ENCODE peak calls at places on chromosomes 11 and 22, in seven cellular contexts. One of them, this sample, is unnamed.

GRCh38 chr11:4926607-4927006 is 2.5 kb upstream of the OR51G1 start:
- DNase-seq in ELR: no peak
- DNase-seq in T-helper 9 cell: no peak
- DNase-seq in lower lobe of right lung: no peak
- DNase-seq in GM20000: no peak
- DNase-seq in pulmonary artery endothelial cell: no peak
- DNase-seq in HL-60: no peak
- DNase-seq in this sample: peak; percentile 25

GRCh38 chr11:112200252-112200651 is 24.9 kb downstream of the BCO2 start:
- DNase-seq in GM20000: no peak
- DNase-seq in lower lobe of right lung: no peak
- DNase-seq in T-helper 9 cell: no peak
- DNase-seq in ELR: no peak
- DNase-seq in HL-60: no peak
- DNase-seq in pulmonary artery endothelial cell: no peak
- DNase-seq in this sample: no peak

GRCh38 chr22:48919187-48919590 is 908.5 kb downstream of the BRD1 start:
- DNase-seq in lower lobe of right lung: no peak
- DNase-seq in pulmonary artery endothelial cell: no peak
- DNase-seq in T-helper 9 cell: no peak
- DNase-seq in HL-60: no peak
- DNase-seq in ELR: no peak
- DNase-seq in GM20000: no peak
- DNase-seq in this sample: no peak

GRCh38 chr11:78339483-78339882 is 78.1 kb downstream of the GAB2 start:
- DNase-seq in lower lobe of right lung: no peak
- DNase-seq in HL-60: no peak
- DNase-seq in ELR: no peak
- DNase-seq in T-helper 9 cell: no peak
- DNase-seq in pulmonary artery endothelial cell: no peak
- DNase-seq in GM20000: no peak
- DNase-seq in this sample: no peak

GRCh38 chr22:27919943-27920755 is 1.1 kb upstream of the PITPNB start:
- DNase-seq in ELR: peak; percentile 77
- DNase-seq in HL-60: no peak
- DNase-seq in GM20000: peak; percentile 12
- DNase-seq in pulmonary artery endothelial cell: peak; percentile 41
- DNase-seq in T-helper 9 cell: no peak
- DNase-seq in lower lobe of right lung: no peak
- DNase-seq in this sample: peak; percentile 51

GRCh38 chr11:119209186-119209585 is 3.0 kb downstream of the CBL start:
- DNase-seq in ELR: no peak
- DNase-seq in lower lobe of right lung: no peak
- DNase-seq in pulmonary artery endothelial cell: no peak
- DNase-seq in HL-60: no peak
- DNase-seq in T-helper 9 cell: no peak
- DNase-seq in GM20000: no peak
- DNase-seq in this sample: no peak

GRCh38 chr11:28690746-28691145 is 582.6 kb downstream of the METTL15 start:
- DNase-seq in GM20000: no peak
- DNase-seq in pulmonary artery endothelial cell: no peak
- DNase-seq in lower lobe of right lung: no peak
- DNase-seq in T-helper 9 cell: no peak
- DNase-seq in HL-60: no peak
- DNase-seq in ELR: no peak
- DNase-seq in this sample: no peak

GRCh38 chr11:122137081-122137793 is 21.2 kb upstream of the BLID start:
- DNase-seq in lower lobe of right lung: no peak
- DNase-seq in pulmonary artery endothelial cell: peak; percentile 62
- DNase-seq in HL-60: no peak
- DNase-seq in T-helper 9 cell: no peak
- DNase-seq in ELR: peak; percentile 95
- DNase-seq in GM20000: no peak
- DNase-seq in this sample: peak; percentile 94

GRCh38 chr22:49193901-49194465 is 633.7 kb downstream of the BRD1 start:
- DNase-seq in HL-60: no peak
- DNase-seq in GM20000: no peak
- DNase-seq in pulmonary artery endothelial cell: no peak
- DNase-seq in lower lobe of right lung: no peak
- DNase-seq in ELR: no peak
- DNase-seq in T-helper 9 cell: no peak
- DNase-seq in this sample: no peak

GRCh38 chr22:45615364-45615763 is 56.3 kb upstream of the ATXN10 start:
- DNase-seq in T-helper 9 cell: no peak
- DNase-seq in lower lobe of right lung: no peak
- DNase-seq in GM20000: no peak
- DNase-seq in HL-60: no peak
- DNase-seq in pulmonary artery endothelial cell: no peak
- DNase-seq in ELR: no peak
- DNase-seq in this sample: no peak

GRCh38 chr22:47859891-47860290 is 1097.4 kb downstream of the TBC1D22A start:
- DNase-seq in pulmonary artery endothelial cell: no peak
- DNase-seq in lower lobe of right lung: no peak
- DNase-seq in ELR: no peak
- DNase-seq in HL-60: no peak
- DNase-seq in T-helper 9 cell: no peak
- DNase-seq in GM20000: no peak
- DNase-seq in this sample: no peak

GRCh38 chr11:5580577-5580976 is at the start of gene OR52B6:
- DNase-seq in HL-60: no peak
- DNase-seq in GM20000: no peak
- DNase-seq in pulmonary artery endothelial cell: no peak
- DNase-seq in T-helper 9 cell: no peak
- DNase-seq in lower lobe of right lung: no peak
- DNase-seq in ELR: no peak
- DNase-seq in this sample: no peak

GRCh38 chr22:23098718-23099524 is 28.6 kb downstream of the GNAZ start:
- DNase-seq in pulmonary artery endothelial cell: no peak
- DNase-seq in HL-60: no peak
- DNase-seq in GM20000: no peak
- DNase-seq in ELR: no peak
- DNase-seq in T-helper 9 cell: no peak
- DNase-seq in lower lobe of right lung: no peak
- DNase-seq in this sample: no peak

GRCh38 chr11:14179126-14179820 is 179.7 kb downstream of the RRAS2 start:
- DNase-seq in T-helper 9 cell: no peak
- DNase-seq in ELR: peak; percentile 2
- DNase-seq in HL-60: no peak
- DNase-seq in lower lobe of right lung: no peak
- DNase-seq in GM20000: no peak
- DNase-seq in pulmonary artery endothelial cell: no peak
- DNase-seq in this sample: no peak

GRCh38 chr11:15816996-15817395 is 539.4 kb downstream of the SOX6 start:
- DNase-seq in T-helper 9 cell: no peak
- DNase-seq in lower lobe of right lung: no peak
- DNase-seq in ELR: no peak
- DNase-seq in pulmonary artery endothelial cell: no peak
- DNase-seq in HL-60: no peak
- DNase-seq in GM20000: no peak
- DNase-seq in this sample: peak; percentile 31

GRCh38 chr11:36073411-36074203 is 129.7 kb downstream of the LDLRAD3 start:
- DNase-seq in lower lobe of right lung: no peak
- DNase-seq in GM20000: no peak
- DNase-seq in ELR: peak; percentile 78
- DNase-seq in T-helper 9 cell: no peak
- DNase-seq in pulmonary artery endothelial cell: peak; percentile 62
- DNase-seq in HL-60: no peak
- DNase-seq in this sample: peak; percentile 74

GRCh38 chr22:47284822-47285221 is 522.4 kb downstream of the TBC1D22A start:
- DNase-seq in pulmonary artery endothelial cell: no peak
- DNase-seq in lower lobe of right lung: no peak
- DNase-seq in HL-60: no peak
- DNase-seq in GM20000: no peak
- DNase-seq in T-helper 9 cell: no peak
- DNase-seq in ELR: no peak
- DNase-seq in this sample: no peak

This sample was measured in bronchial epithelial cell.